ENCODE peak calls at places on chromosomes 4 and X, in seven cellular contexts. L is kidney, Q is cardiac muscle cell, H is omental fat pad, U is tibial artery, S is psoas muscle, F is epithelial cell of esophagus. G is an unnamed sample.
A peak's percentile ranks its signal among the peaks of the same experiment; 100 is the strongest.

GRCh38 chrX:79147477-79147876 is 3.0 kb downstream of the GPR174 start:
- DNase-seq in L (no peak), Q (no peak), H (no peak), U (no peak), S (no peak), F (no peak), G (no peak)

GRCh38 chrX:78746496-78746895 is 1.0 kb upstream of the LPAR4 start:
- DNase-seq in L (no peak), Q (peak; percentile 5), H (no peak), U (no peak), S (no peak), F (no peak), G (no peak)

GRCh38 chrX:126929071-126929470 is 109.5 kb downstream of the PRR32 start:
- DNase-seq in L (no peak), Q (no peak), H (no peak), U (no peak), S (no peak), F (no peak), G (no peak)

GRCh38 chr4:167274346-167274745 is 40.1 kb upstream of the SPOCK3 start:
- DNase-seq in L (no peak), Q (no peak), H (no peak), U (no peak), S (no peak), F (no peak), G (no peak)

GRCh38 chrX:136032370-136032769 is 47.1 kb downstream of the SLC9A6 start:
- DNase-seq in L (no peak), Q (no peak), H (no peak), U (peak; percentile 52), S (no peak), F (no peak), G (no peak)

GRCh38 chr4:37453004-37453360 is 208.4 kb downstream of the NWD2 start:
- DNase-seq in L (no peak), Q (peak; percentile 82), H (no peak), U (no peak), S (no peak), F (peak; percentile 92), G (peak; percentile 39)

GRCh38 chrX:140431521-140431920 is 73.3 kb downstream of the SOX3 start:
- DNase-seq in L (no peak), Q (no peak), H (no peak), U (no peak), S (no peak), F (peak; percentile 30), G (no peak)

GRCh38 chr4:70920592-70920991 is 18.4 kb downstream of the MOB1B start:
- DNase-seq in L (no peak), Q (no peak), H (no peak), U (no peak), S (no peak), F (no peak), G (no peak)

GRCh38 chr4:764405-765169 is 59.0 kb downstream of the PCGF3 start:
- DNase-seq in L (peak; percentile 63), Q (no peak), H (no peak), U (no peak), S (peak; percentile 14), F (no peak), G (no peak)

GRCh38 chrX:22148565-22148964 is 116.4 kb downstream of the PHEX start:
- DNase-seq in L (no peak), Q (no peak), H (no peak), U (no peak), S (no peak), F (no peak), G (no peak)

GRCh38 chr4:53461244-53461643 is 83.8 kb downstream of the FIP1L1 start:
- DNase-seq in L (no peak), Q (no peak), H (no peak), U (no peak), S (no peak), F (no peak), G (no peak)

GRCh38 chr4:145176641-145177432 is 3.6 kb downstream of the OTUD4 start:
- DNase-seq in L (no peak), Q (no peak), H (no peak), U (no peak), S (no peak), F (peak; percentile 34), G (no peak)

GRCh38 chr4:114132830-114133229 is 153.4 kb upstream of the ARSJ start:
- DNase-seq in L (no peak), Q (no peak), H (no peak), U (no peak), S (no peak), F (peak; percentile 15), G (no peak)
- TF ChIP-seq CTCF in L (no peak), Q (peak; percentile 31), H (no peak), U (no peak), S (no peak), F (peak; percentile 34), G (peak; percentile 63)

GRCh38 chr4:6680372-6681034 is 13.2 kb upstream of the S100P start:
- DNase-seq in L (no peak), Q (no peak), H (no peak), U (no peak), S (no peak), F (no peak), G (no peak)
- TF ChIP-seq CTCF in L (no peak), Q (no peak), H (no peak), U (no peak), S (no peak), F (no peak), G (no peak)

DNA sequence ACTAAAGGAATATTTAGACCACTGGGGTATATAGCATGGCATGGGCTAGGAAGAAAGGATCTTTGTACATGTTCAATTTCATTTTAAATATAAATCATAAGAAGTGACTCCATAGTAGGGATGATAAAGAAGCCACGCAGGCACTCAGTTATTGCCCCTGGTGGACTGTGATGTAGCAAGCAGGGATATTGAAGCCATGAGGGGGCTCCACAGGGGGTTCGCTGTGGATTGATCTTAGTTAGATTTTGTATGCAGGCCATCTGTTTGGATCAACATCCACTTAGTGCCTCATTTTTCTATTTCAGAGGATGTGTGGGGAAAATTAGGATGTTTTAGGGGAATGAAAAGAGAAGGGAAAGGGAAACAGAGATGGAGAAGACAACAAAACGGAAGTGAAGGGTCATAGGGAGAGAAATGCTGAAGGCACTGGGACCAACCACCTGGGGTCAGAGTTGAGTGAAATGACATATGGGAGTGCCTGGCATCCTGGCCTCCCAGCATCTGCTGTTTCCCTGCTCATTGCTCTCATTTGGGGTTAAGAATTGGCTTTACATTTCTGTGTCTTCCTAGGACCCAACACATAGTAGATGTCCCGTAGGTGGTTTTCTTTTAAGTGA is 11.2 kb upstream of the FREM3 start:
- DNase-seq in L (no peak), Q (no peak), H (no peak), U (no peak), S (no peak), F (no peak), G (no peak)
- TF ChIP-seq CTCF in L (no peak), Q (no peak), H (no peak), U (no peak), S (no peak), F (no peak), G (no peak)

GRCh38 chr4:89242864-89243740 is 64.5 kb downstream of the GPRIN3 start:
- DNase-seq in L (no peak), Q (no peak), H (no peak), U (no peak), S (no peak), F (no peak), G (no peak)
- TF ChIP-seq CTCF in L (no peak), Q (no peak), H (no peak), U (no peak), S (no peak), F (no peak), G (no peak)

G was measured in HFFc6.